ENCODE peak calls at places on chromosomes 6 and 20, in seven cellular contexts. M is NCI-H146, H is dermis blood vessel endothelial cell, Y is RWPE1, Q is upper lobe of left lung, J is HT1080, B is stromal cell of bone marrow. C is an unnamed sample.

GRCh38 chr6:25165181-25165580 is 114.0 kb upstream of the CARMIL1 start:
- DNase-seq in M (no peak), H (no peak), Y (no peak), Q (no peak), J (no peak), B (no peak), C (no peak)

GRCh38 chr20:61316351-61316750 is 64.3 kb downstream of the CDH4 start:
- DNase-seq in M (no peak), H (no peak), Y (no peak), Q (no peak), J (no peak), B (no peak), C (no peak)

GRCh38 chr20:24978493-24978892 is 14.1 kb downstream of the APMAP start:
- DNase-seq in M (no peak), H (no peak), Y (no peak), Q (no peak), J (no peak), B (no peak), C (no peak)

GRCh38 chr6:152575186-152575585 is 62.0 kb downstream of the SYNE1 start:
- DNase-seq in M (no peak), H (no peak), Y (no peak), Q (no peak), J (no peak), B (no peak), C (no peak)

GRCh38 chr6:122789862-122790739 is 1.0 kb downstream of the SMPDL3A start:
- DNase-seq in M (peak; percentile 87), H (peak; percentile 3), Y (peak; percentile 4), Q (no peak), J (no peak), B (no peak), C (peak; percentile 55)

GRCh38 chr6:104860221-104860620 is 502 bp upstream of the HACE1 start:
- DNase-seq in M (no peak), H (no peak), Y (no peak), Q (no peak), J (no peak), B (no peak), C (no peak)

GRCh38 chr6:2634151-2634964 is 116.4 kb downstream of the MYLK4 start:
- DNase-seq in M (peak; percentile 62), H (peak; percentile 94), Y (peak; percentile 77), Q (peak; percentile 96), J (peak; percentile 75), B (peak; percentile 69), C (peak; percentile 90)

GRCh38 chr6:101117397-101118185 is 236.5 kb upstream of the ASCC3 start:
- DNase-seq in M (no peak), H (no peak), Y (no peak), Q (peak; percentile 62), J (no peak), B (no peak), C (no peak)

GRCh38 chr20:54207743-54208491 is at the start of gene PFDN4:
- DNase-seq in M (peak; percentile 82), H (peak; percentile 90), Y (peak; percentile 98), Q (peak; percentile 97), J (peak; percentile 80), B (peak; percentile 66), C (peak; percentile 87)

GRCh38 chr6:117503211-117503610 is 20.7 kb downstream of the DCBLD1 start:
- DNase-seq in M (no peak), H (no peak), Y (no peak), Q (no peak), J (no peak), B (no peak), C (no peak)

GRCh38 chr20:44282148-44282547 is 28.9 kb downstream of the FITM2 start:
- DNase-seq in M (no peak), H (no peak), Y (no peak), Q (no peak), J (no peak), B (no peak), C (no peak)

GRCh38 chr6:56906752-56907151 is 48.2 kb upstream of the BEND6 start:
- DNase-seq in M (no peak), H (no peak), Y (no peak), Q (no peak), J (peak; percentile 48), B (no peak), C (no peak)

GRCh38 chr20:51563597-51564332 is 21.2 kb upstream of the NFATC2 start:
- DNase-seq in M (peak; percentile 10), H (peak; percentile 91), Y (peak; percentile 86), Q (peak; percentile 85), J (peak; percentile 82), B (peak; percentile 79), C (peak; percentile 94)

GRCh38 chr6:134706806-134707205 is 243.1 kb downstream of the ALDH8A1 start:
- DNase-seq in M (no peak), H (no peak), Y (no peak), Q (no peak), J (no peak), B (no peak), C (no peak)

GRCh38 chr20:9128586-9128985 is 59.7 kb downstream of the PLCB4 start:
- DNase-seq in M (no peak), H (no peak), Y (no peak), Q (no peak), J (no peak), B (no peak), C (no peak)

GRCh38 chr20:58712116-58712822 is 19.7 kb downstream of the NPEPL1 start:
- DNase-seq in M (no peak), H (no peak), Y (no peak), Q (no peak), J (no peak), B (no peak), C (no peak)

GRCh38 chr6:127022297-127022696 is 96.2 kb upstream of the RSPO3 start:
- DNase-seq in M (no peak), H (peak; percentile 4), Y (no peak), Q (no peak), J (no peak), B (peak; percentile 5), C (no peak)

GRCh38 chr6:151325075-151326050 is 66.0 kb downstream of the ZBTB2 start:
- DNase-seq in M (peak; percentile 85), H (peak; percentile 93), Y (peak; percentile 32), Q (peak; percentile 87), J (peak; percentile 74), B (peak; percentile 59), C (peak; percentile 96)

GRCh38 chr6:26514984-26515383 is 14.9 kb downstream of the BTN1A1 start:
- DNase-seq in M (no peak), H (no peak), Y (no peak), Q (no peak), J (no peak), B (no peak), C (no peak)

GRCh38 chr20:51542033-51542893 is at the start of gene NFATC2:
- DNase-seq in M (peak; percentile 61), H (peak; percentile 69), Y (peak; percentile 54), Q (peak; percentile 93), J (no peak), B (no peak), C (peak; percentile 84)

GRCh38 chr6:157744202-157744601 is 78.8 kb upstream of the SNX9 start:
- DNase-seq in M (no peak), H (no peak), Y (no peak), Q (no peak), J (no peak), B (no peak), C (no peak)

GRCh38 chr6:79536969-79537747 is at the start of gene LCA5:
- DNase-seq in M (peak; percentile 98), H (peak; percentile 99), Y (peak; percentile 96), Q (peak; percentile 92), J (peak; percentile 95), B (peak; percentile 98), C (peak; percentile 99)

GRCh38 chr6:134004714-134005113 is 47.7 kb downstream of the SLC2A12 start:
- DNase-seq in M (no peak), H (no peak), Y (no peak), Q (no peak), J (no peak), B (no peak), C (no peak)

GRCh38 chr6:75207211-75207984 is 1.5 kb upstream of the COL12A1 start:
- DNase-seq in M (no peak), H (no peak), Y (no peak), Q (peak; percentile 62), J (no peak), B (no peak), C (peak; percentile 6)

GRCh38 chr6:105619971-105620741 is 217.3 kb upstream of the PREP start:
- DNase-seq in M (no peak), H (no peak), Y (no peak), Q (no peak), J (no peak), B (no peak), C (no peak)

GRCh38 chr6:142802124-142802523 is 142.9 kb downstream of the HIVEP2 start:
- DNase-seq in M (no peak), H (peak; percentile 75), Y (peak; percentile 95), Q (no peak), J (peak; percentile 97), B (peak; percentile 91), C (peak; percentile 93)

GRCh38 chr6:121522771-121523386 is 87.4 kb downstream of the GJA1 start:
- DNase-seq in M (no peak), H (peak; percentile 69), Y (no peak), Q (no peak), J (peak; percentile 36), B (no peak), C (peak; percentile 62)

GRCh38 chr6:148501178-148501590 is 158.5 kb downstream of the SASH1 start:
- DNase-seq in M (no peak), H (peak; percentile 74), Y (peak; percentile 83), Q (no peak), J (peak; percentile 94), B (peak; percentile 99), C (peak; percentile 27)